ENCODE peak calls at places on chromosomes 5 and 9, in seven cellular contexts. Z, B, K, C, X, D and N are unnamed samples.

GRCh38 chr9:120948824-120949223 is 22.2 kb upstream of the TRAF1 start:
- DNase-seq in K (no peak), D (no peak), Z (no peak), B (no peak), X (no peak), C (no peak), N (no peak)

GRCh38 chr9:97307091-97307490 is 368 bp upstream of the CCDC180 start:
- DNase-seq in X (no peak), Z (peak), B (no peak), C (peak), K (peak), D (peak), N (no peak)

GRCh38 chr5:66230551-66230950 is 86.5 kb downstream of the SREK1 start:
- DNase-seq in K (no peak), Z (no peak), X (no peak), B (no peak), C (no peak), D (no peak), N (no peak)

GRCh38 chr9:120989065-120989464 is 61.0 kb downstream of the C5 start:
- DNase-seq in C (no peak), D (no peak), X (no peak), B (no peak), K (no peak), Z (no peak), N (no peak)

GRCh38 chr5:93532370-93532769 is 48.6 kb downstream of the NR2F1-AS1 start:
- DNase-seq in D (peak), Z (peak), C (peak), B (peak), X (no peak), K (no peak), N (peak)

GRCh38 chr9:69195681-69196080 is 21.6 kb downstream of the TJP2 start:
- DNase-seq in Z (no peak), C (peak), B (no peak), K (no peak), X (no peak), D (no peak), N (no peak)

GRCh38 chr5:112245616-112246015 is 173.5 kb downstream of the EPB41L4A start:
- DNase-seq in Z (no peak), X (no peak), K (no peak), C (no peak), B (no peak), D (no peak), N (no peak)

GRCh38 chr5:177431317-177432142 is 5.1 kb downstream of the GRK6 start:
- DNase-seq in K (no peak), D (no peak), C (no peak), Z (no peak), X (no peak), B (no peak), N (no peak)

GRCh38 chr5:1513326-1514026 is 10.3 kb downstream of the LPCAT1 start:
- DNase-seq in Z (no peak), K (no peak), D (peak), C (no peak), B (no peak), X (no peak), N (no peak)

GRCh38 chr5:55371145-55371544 is 63.4 kb downstream of the MTREX start:
- DNase-seq in K (no peak), C (no peak), X (no peak), D (no peak), Z (no peak), B (no peak), N (no peak)

GRCh38 chr9:124041817-124042116 is 30.2 kb downstream of the LHX2 start:
- DNase-seq in K (no peak), X (no peak), D (no peak), B (no peak), Z (no peak), C (no peak), N (no peak)

GRCh38 chr9:124040186-124040920 is 28.8 kb downstream of the LHX2 start:
- DNase-seq in D (no peak), X (no peak), B (no peak), Z (no peak), K (no peak), C (peak), N (peak)

GRCh38 chr9:124038790-124039633 is 27.4 kb downstream of the LHX2 start:
- DNase-seq in C (no peak), B (no peak), Z (no peak), X (no peak), K (no peak), D (no peak), N (no peak)

GRCh38 chr9:124042168-124042775 is 30.7 kb downstream of the LHX2 start:
- DNase-seq in B (no peak), X (no peak), Z (no peak), K (no peak), C (no peak), D (no peak), N (no peak)

DNA sequence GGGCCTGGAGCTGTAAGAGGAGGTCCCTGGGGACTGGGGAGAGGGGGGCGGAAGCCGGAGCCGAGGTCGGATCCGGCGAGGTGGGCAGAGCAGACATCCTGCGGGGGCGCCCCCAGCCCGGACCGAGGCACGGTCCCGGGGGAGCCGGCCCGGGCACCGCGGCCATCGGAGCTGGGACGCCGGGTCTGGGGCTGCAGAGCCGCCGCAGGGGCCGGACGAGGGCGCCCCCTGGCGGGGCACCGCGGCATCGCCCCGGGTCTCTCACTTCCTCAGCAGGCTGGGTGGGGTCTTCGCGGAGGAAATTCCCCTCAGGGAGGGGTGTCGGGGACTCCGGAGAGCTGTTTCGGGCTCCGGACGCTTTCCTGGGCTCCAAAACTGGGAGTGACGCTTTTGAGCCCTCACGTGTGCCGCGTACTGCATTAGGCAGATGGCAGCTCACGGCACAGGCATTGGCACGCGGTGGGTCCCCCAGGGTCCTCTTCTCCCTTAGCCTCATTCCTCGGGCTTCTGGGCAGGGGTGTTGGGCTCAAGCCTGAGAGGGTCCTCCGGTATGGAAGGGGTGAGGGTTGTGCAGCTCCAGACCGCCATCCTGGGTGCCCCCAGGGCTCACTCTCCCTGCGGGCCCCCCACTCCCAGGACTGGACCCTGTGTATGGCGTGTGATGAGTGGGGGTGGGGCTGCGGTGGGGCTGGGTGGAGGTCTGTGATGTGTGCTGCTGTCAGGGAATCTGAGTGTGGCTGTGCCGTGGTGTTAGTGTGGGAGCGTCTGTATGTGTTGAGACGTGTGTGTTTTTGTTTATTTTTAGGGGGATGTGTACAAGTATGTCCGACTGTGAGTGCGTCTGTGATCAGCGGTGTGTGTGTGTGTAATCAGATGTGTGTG is 29.6 kb downstream of the LHX2 start:
- DNase-seq in X (no peak), Z (peak), B (no peak), D (no peak), K (no peak), C (peak), N (no peak)
- TF ChIP-seq CTCF in X (peak), Z (peak), B (peak), D (peak), K (peak), C (peak), N (peak)

DNA sequence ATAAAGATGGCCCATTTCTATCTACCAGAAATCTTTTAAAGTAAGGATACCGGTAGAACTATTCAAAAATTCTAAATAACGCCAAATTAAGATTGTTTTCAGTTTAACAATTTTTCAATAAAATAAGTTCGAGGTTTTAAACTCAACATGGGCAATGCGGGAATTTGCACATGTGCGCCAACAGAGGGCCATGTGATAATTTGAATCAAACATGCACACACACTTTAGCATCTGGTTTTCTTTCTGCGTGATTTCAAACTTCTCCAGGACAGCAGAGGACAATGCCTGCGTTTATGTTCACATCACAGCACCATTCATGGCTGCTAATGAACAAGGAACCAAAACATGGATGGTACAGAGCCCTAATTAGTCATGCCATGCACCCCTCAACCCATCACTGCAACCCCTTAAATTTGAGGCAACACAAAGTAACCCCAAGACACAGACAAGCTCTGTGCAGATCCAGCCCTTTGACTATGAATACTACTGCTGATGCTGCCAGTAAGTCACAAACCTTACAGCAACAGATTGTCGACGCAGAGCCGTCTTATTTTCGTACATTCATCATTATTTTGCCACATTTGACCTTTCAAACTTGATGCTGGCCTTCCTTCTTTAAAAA is 2.8 kb downstream of the SHC3 start:
- DNase-seq in B (no peak), K (no peak), D (no peak), C (peak), X (no peak), Z (no peak), N (no peak)
- H3K4me3 ChIP-seq in B (peak), K (no peak), D (no peak), C (no peak), X (no peak), Z (no peak), N (no peak)

GRCh38 chr5:122366501-122366900 is 54.5 kb downstream of the SNCAIP start:
- DNase-seq in Z (no peak), B (no peak), D (no peak), C (no peak), K (no peak), X (no peak), N (no peak)
- TF ChIP-seq CTCF in Z (no peak), B (no peak), D (no peak), C (no peak), K (no peak), X (no peak), N (no peak)

GRCh38 chr9:137095664-137096517 is 9.1 kb downstream of the MAN1B1 start:
- DNase-seq in D (no peak), K (no peak), C (no peak), B (no peak), X (no peak), Z (no peak), N (no peak)
- H3K4me3 ChIP-seq in D (no peak), K (no peak), C (no peak), B (no peak), X (no peak), Z (no peak), N (no peak)

DNA sequence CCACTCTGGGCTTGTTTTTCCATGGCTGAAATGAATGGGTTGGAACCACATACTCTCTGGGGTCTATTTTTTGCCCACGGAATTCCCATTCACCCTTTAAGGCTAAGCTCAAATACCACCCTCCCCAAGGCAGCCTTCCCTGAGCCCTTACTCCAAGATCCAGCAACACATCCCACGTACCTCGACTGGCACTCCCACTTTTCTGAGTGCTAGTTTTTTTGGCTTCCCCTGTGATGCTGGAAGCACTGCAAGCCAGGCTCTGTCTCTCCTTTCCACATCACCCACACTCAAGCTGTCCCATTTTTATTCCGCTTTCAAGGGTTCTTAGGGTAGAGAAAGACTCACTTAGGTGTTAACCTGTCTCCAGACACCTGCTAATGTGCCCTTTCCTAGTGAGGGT is 6.0 kb downstream of the ST6GALNAC6 start:
- DNase-seq in K (no peak), Z (no peak), B (no peak), X (no peak), C (no peak), D (no peak), N (no peak)
- TF ChIP-seq CTCF in K (no peak), Z (no peak), B (no peak), X (no peak), C (no peak), D (no peak), N (no peak)

GRCh38 chr9:135087489-135087791 is at the start of gene OLFM1:
- DNase-seq in K (peak), C (peak), Z (peak), X (peak), D (peak), B (no peak), N (no peak)
- H3K4me3 ChIP-seq in K (peak), C (peak), Z (no peak), X (no peak), D (peak), B (no peak), N (no peak)

GRCh38 chr9:37034320-37034937 is 361 bp upstream of the PAX5 start:
- DNase-seq in K (no peak), Z (peak), D (no peak), B (no peak), C (peak), X (no peak), N (no peak)
- TF ChIP-seq CTCF in K (peak), Z (no peak), D (no peak), B (peak), C (no peak), X (peak), N (no peak)

DNA sequence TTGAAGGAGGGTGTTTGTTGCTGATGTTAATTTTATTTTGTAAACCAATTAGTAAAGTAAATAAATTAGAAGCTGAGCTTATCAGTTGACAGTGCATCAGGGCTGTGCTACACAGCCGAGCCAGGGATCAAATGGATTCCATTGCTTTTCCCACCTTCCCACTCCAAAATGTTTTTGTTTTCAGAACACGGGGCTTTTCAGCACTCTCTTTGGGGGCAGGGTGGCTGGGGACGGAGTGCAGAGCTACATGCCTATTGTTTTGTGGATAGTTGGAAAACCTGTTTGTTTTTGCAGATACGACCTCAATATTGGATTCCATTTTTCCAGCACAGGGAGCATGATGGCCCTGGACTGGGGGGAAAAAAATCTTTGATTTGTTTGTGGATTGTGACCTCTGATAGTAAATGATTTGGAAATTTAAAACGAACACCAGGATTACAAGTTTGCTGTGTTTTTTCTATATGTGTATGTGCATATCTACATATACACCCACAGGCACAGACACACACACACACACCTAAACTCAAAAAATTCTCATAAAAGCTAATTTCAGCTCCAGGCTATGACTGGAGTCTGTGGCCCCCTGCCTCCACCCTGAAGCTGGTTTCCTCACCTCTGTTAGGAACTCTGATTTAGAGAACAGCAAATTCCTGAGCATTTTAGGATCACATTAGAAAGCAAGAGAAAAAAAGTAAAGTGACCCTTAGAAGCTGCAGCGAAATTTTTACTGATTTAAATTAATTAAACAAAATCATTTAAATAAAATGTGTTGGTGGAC is 371.7 kb upstream of the IRX2 start:
- DNase-seq in X (no peak), B (no peak), D (no peak), K (no peak), C (no peak), Z (no peak), N (no peak)
- H3K4me3 ChIP-seq in X (no peak), B (no peak), D (no peak), K (no peak), C (no peak), Z (no peak), N (no peak)

GRCh38 chr9:136092353-136092650 is 2.8 kb downstream of the NACC2 start:
- DNase-seq in Z (no peak), C (no peak), X (no peak), B (no peak), K (no peak), D (no peak), N (no peak)
- TF ChIP-seq CTCF in Z (no peak), C (no peak), X (no peak), B (no peak), K (no peak), D (no peak), N (no peak)

GRCh38 chr9:36163840-36164175 is 5.4 kb upstream of the CCIN start:
- DNase-seq in Z (no peak), C (peak), D (no peak), K (no peak), X (no peak), B (no peak), N (no peak)
- H3K4me3 ChIP-seq in Z (no peak), C (no peak), D (no peak), K (no peak), X (no peak), B (no peak), N (no peak)